ENCODE peak calls at places on chromosomes 1 and 21, in five cellular contexts. B, F, D, G and T are unnamed samples.

GRCh38 chr1:51553911-51554310 is 34.8 kb upstream of the EPS15 start:
- DNase-seq in B (no peak), F (no peak), D (no peak), G (no peak), T (no peak)

GRCh38 chr1:59261537-59261936 is 35.4 kb upstream of the FGGY start:
- DNase-seq in B (no peak), F (no peak), D (no peak), G (no peak), T (no peak)

GRCh38 chr1:192580351-192580962 is 4.9 kb downstream of the RGS1 start:
- DNase-seq in B (no peak), F (peak; percentile 16), D (no peak), G (no peak), T (no peak)

GRCh38 chr1:231091853-231092301 is 51.8 kb upstream of the FAM89A start:
- DNase-seq in B (no peak), F (peak; percentile 48), D (peak; percentile 36), G (no peak), T (no peak)

GRCh38 chr1:204130989-204131892 is 20.6 kb downstream of the ETNK2 start:
- DNase-seq in B (no peak), F (no peak), D (no peak), G (no peak), T (peak; percentile 87)

GRCh38 chr1:179775009-179775408 is 31.9 kb downstream of the FAM163A start:
- DNase-seq in B (no peak), F (no peak), D (no peak), G (no peak), T (no peak)

GRCh38 chr21:40846566-40847411 is at the start of gene DSCAM:
- DNase-seq in B (no peak), F (no peak), D (no peak), G (no peak), T (no peak)

GRCh38 chr1:23337869-23338268 is 6.2 kb downstream of the HNRNPR start:
- DNase-seq in B (no peak), F (no peak), D (no peak), G (no peak), T (no peak)

GRCh38 chr21:14942801-14943490 is 121.9 kb downstream of the NRIP1 start:
- DNase-seq in B (no peak), F (no peak), D (no peak), G (no peak), T (no peak)

GRCh38 chr1:55321947-55322346 is 106.8 kb upstream of the USP24 start:
- DNase-seq in B (no peak), F (no peak), D (no peak), G (no peak), T (no peak)

GRCh38 chr21:33075128-33075527 is 5.2 kb downstream of the OLIG1 start:
- DNase-seq in B (no peak), F (no peak), D (no peak), G (no peak), T (no peak)

GRCh38 chr1:209227941-209228340 is 355.6 kb upstream of the CAMK1G start:
- DNase-seq in B (no peak), F (no peak), D (no peak), G (no peak), T (no peak)

DNA sequence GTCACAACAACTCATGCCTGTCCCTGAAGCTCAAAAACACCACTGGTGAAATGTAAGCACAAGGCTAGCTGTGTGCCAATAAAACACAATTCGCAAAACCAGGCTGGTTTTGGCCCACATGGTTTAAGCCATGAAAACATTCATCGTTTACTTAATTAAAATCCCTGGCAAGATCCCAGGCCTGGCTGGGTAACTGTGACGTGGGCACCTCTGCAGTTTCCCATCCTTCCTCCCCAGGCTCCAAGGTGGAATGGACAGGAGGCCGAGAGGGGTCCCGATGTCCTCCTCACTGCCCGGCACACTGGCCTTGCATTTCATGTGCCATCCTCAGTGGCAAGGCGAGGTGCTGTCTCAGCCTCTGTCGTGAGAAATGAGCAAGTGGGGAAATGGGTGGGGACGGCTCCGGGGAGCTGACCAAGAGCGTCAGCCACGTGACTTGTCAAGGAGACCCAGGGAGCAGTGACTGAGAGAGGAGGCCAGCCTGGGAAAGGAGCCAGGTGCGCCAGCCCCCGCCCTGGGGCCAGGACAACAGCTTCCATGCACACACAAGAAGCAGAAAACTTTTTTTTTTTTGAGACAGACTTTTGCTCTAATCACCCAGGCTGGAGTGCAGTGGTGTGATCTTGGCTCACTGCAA is 153.1 kb upstream of the RAB4A start:
- DNase-seq in B (peak; percentile 92), F (peak; percentile 65), D (peak; percentile 87), G (peak; percentile 62), T (peak; percentile 82)
- H3K27ac ChIP-seq in B (peak overlapping the region; percentile 84), F (peak overlapping the region; percentile 82), D (no peak overlapping the region), G (no peak overlapping the region), T (no peak overlapping the region)

GRCh38 chr1:87335175-87335992 is 6.7 kb downstream of the LMO4 start:
- DNase-seq in B (peak; percentile 77), F (peak; percentile 87), D (peak; percentile 65), G (peak; percentile 84), T (peak; percentile 47)
- TF ChIP-seq CTCF in B (peak; percentile 27), F (no peak), D (peak; percentile 65), G (peak; percentile 37), T (no peak)

GRCh38 chr1:46284597-46285564 is 18.5 kb downstream of the LRRC41 start:
- DNase-seq in B (no peak), F (no peak), D (no peak), G (no peak), T (no peak)

GRCh38 chr1:46285730-46286477 is 17.5 kb downstream of the LRRC41 start:
- DNase-seq in B (no peak), F (no peak), D (no peak), G (peak; percentile 90), T (no peak)

GRCh38 chr1:46289134-46289494 is 14.3 kb downstream of the LRRC41 start:
- DNase-seq in B (no peak), F (no peak), D (no peak), G (no peak), T (no peak)

GRCh38 chr1:46288485-46289133 is 14.8 kb downstream of the LRRC41 start:
- DNase-seq in B (no peak), F (no peak), D (no peak), G (no peak), T (no peak)

GRCh38 chr1:46289976-46290375 is 13.4 kb downstream of the LRRC41 start:
- DNase-seq in B (no peak), F (no peak), D (no peak), G (no peak), T (no peak)
- H3K27ac ChIP-seq in B (no peak overlapping the region), F (no peak overlapping the region), D (no peak overlapping the region), G (no peak overlapping the region), T (no peak overlapping the region)

GRCh38 chr1:94926365-94926914 is 470 bp downstream of the CNN3 start:
- DNase-seq in B (peak; percentile 82), F (peak; percentile 60), D (no peak), G (peak; percentile 69), T (peak; percentile 75)
- TF ChIP-seq CTCF in B (no peak), F (peak; percentile 30), D (peak; percentile 68), G (peak; percentile 4), T (peak; percentile 17)

GRCh38 chr1:10181154-10181553 is 29.2 kb upstream of the KIF1B start:
- DNase-seq in B (no peak), F (no peak), D (no peak), G (no peak), T (no peak)

GRCh38 chr1:10173582-10173981 is 36.8 kb upstream of the KIF1B start:
- DNase-seq in B (no peak), F (no peak), D (no peak), G (no peak), T (no peak)

GRCh38 chr1:10179751-10180150 is 30.6 kb upstream of the KIF1B start:
- DNase-seq in B (no peak), F (no peak), D (no peak), G (no peak), T (no peak)

GRCh38 chr1:10179408-10179685 is 31.0 kb upstream of the KIF1B start:
- DNase-seq in B (no peak), F (no peak), D (no peak), G (no peak), T (no peak)

GRCh38 chr1:10178602-10179407 is 31.6 kb upstream of the KIF1B start:
- DNase-seq in B (no peak), F (no peak), D (no peak), G (no peak), T (no peak)
- H3K27ac ChIP-seq in B (no peak overlapping the region), F (no peak overlapping the region), D (no peak overlapping the region), G (peak overlapping the region; percentile 61), T (no peak overlapping the region)

GRCh38 chr1:36352141-36352909 is 28.9 kb upstream of the EVA1B start:
- DNase-seq in B (no peak), F (no peak), D (no peak), G (peak; percentile 41), T (no peak)
- TF ChIP-seq CTCF in B (no peak), F (no peak), D (no peak), G (no peak), T (no peak)

GRCh38 chr1:8371372-8371991 is 53.6 kb downstream of the SLC45A1 start:
- DNase-seq in B (no peak), F (no peak), D (no peak), G (peak; percentile 62), T (no peak)
- H3K27ac ChIP-seq in B (peak overlapping the region; percentile 84), F (peak overlapping the region; percentile 89), D (peak overlapping the region; percentile 98), G (peak overlapping the region; percentile 87), T (peak overlapping the region; percentile 31)

GRCh38 chr1:30445449-30445848 is 277.9 kb downstream of the MATN1 start:
- DNase-seq in B (peak; percentile 35), F (no peak), D (peak; percentile 44), G (no peak), T (no peak)

GRCh38 chr1:30447080-30447479 is 276.3 kb downstream of the MATN1 start:
- DNase-seq in B (no peak), F (no peak), D (no peak), G (no peak), T (no peak)

GRCh38 chr1:30447701-30448100 is 275.7 kb downstream of the MATN1 start:
- DNase-seq in B (no peak), F (no peak), D (no peak), G (no peak), T (no peak)

GRCh38 chr1:30446100-30446499 is 277.3 kb downstream of the MATN1 start:
- DNase-seq in B (no peak), F (no peak), D (peak; percentile 18), G (no peak), T (no peak)

GRCh38 chr1:30446508-30446907 is 276.9 kb downstream of the MATN1 start:
- DNase-seq in B (peak; percentile 43), F (no peak), D (no peak), G (no peak), T (no peak)
- TF ChIP-seq CTCF in B (no peak), F (no peak), D (no peak), G (no peak), T (no peak)